ENCODE peak calls at places on chromosomes 12 and 14, in four cellular contexts. H is fibroblast of the aortic adventitia, E is kidney, R is hepatocyte. W is an unnamed sample.

GRCh38 chr12:21065845-21066244 is 65.1 kb upstream of the SLCO1B1 start:
- DNase-seq in H (peak; percentile 9), E (no peak), R (peak; percentile 11), W (peak; percentile 33)

GRCh38 chr12:24266982-24267381 is 317.5 kb upstream of the SOX5 start:
- DNase-seq in H (no peak), E (no peak), R (no peak), W (no peak)

GRCh38 chr14:99036594-99037293 is 235.3 kb downstream of the BCL11B start:
- DNase-seq in H (no peak), E (no peak), R (no peak), W (no peak)

GRCh38 chr12:40207551-40207950 is 17.2 kb upstream of the LRRK2 start:
- DNase-seq in H (no peak), E (no peak), R (no peak), W (no peak)

GRCh38 chr12:131014343-131014742 is 60.6 kb downstream of the ADGRD1 start:
- DNase-seq in H (no peak), E (no peak), R (no peak), W (no peak)

GRCh38 chr12:795305-795704 is 42.9 kb downstream of the WNK1 start:
- DNase-seq in H (no peak), E (no peak), R (no peak), W (no peak)

GRCh38 chr12:46744256-46744655 is 81.5 kb downstream of the SLC38A4 start:
- DNase-seq in H (no peak), E (no peak), R (no peak), W (no peak)

GRCh38 chr14:102183922-102184677 is 44.4 kb downstream of the WDR20 start:
- DNase-seq in H (no peak), E (peak; percentile 16), R (no peak), W (no peak)

GRCh38 chr14:26917086-26917485 is 319.3 kb upstream of the NOVA1 start:
- DNase-seq in H (peak; percentile 72), E (no peak), R (peak; percentile 40), W (peak; percentile 47)

GRCh38 chr12:107200394-107200793 is 107.0 kb upstream of the CRY1 start:
- DNase-seq in H (peak; percentile 57), E (no peak), R (peak; percentile 29), W (peak; percentile 58)

GRCh38 chr14:69506241-69506595 is 21.7 kb downstream of the PLEKHD1 start:
- DNase-seq in H (no peak), E (no peak), R (no peak), W (no peak)

GRCh38 chr12:117878598-117878997 is 90.2 kb downstream of the KSR2 start:
- DNase-seq in H (no peak), E (no peak), R (no peak), W (no peak)

GRCh38 chr14:33475623-33476022 is 475.3 kb downstream of the EGLN3 start:
- DNase-seq in H (peak; percentile 18), E (no peak), R (peak; percentile 44), W (peak; percentile 49)

GRCh38 chr14:87628129-87628528 is 364.9 kb downstream of the GALC start:
- DNase-seq in H (peak; percentile 89), E (no peak), R (peak; percentile 86), W (peak; percentile 78)

GRCh38 chr12:5191803-5192538 is 148.3 kb downstream of the KCNA5 start:
- DNase-seq in H (no peak), E (no peak), R (no peak), W (no peak)

GRCh38 chr12:54040148-54040494 is 7.3 kb downstream of the HOXC5 start:
- DNase-seq in H (no peak), E (peak; percentile 29), R (no peak), W (no peak)

GRCh38 chr12:128639089-128639488 is 184.7 kb downstream of the SLC15A4 start:
- DNase-seq in H (no peak), E (no peak), R (no peak), W (no peak)

GRCh38 chr12:2890388-2891239 is at the start of gene TULP3:
- DNase-seq in H (peak; percentile 97), E (peak; percentile 100), R (peak; percentile 99), W (peak; percentile 98)

GRCh38 chr14:87805315-87805723 is 187.7 kb downstream of the GALC start:
- DNase-seq in H (peak; percentile 52), E (no peak), R (peak; percentile 50), W (peak; percentile 1)

GRCh38 chr12:63149884-63150254 is 1.1 kb downstream of the AVPR1A start:
- DNase-seq in H (no peak), E (peak; percentile 60), R (no peak), W (no peak)

GRCh38 chr12:72207756-72208155 is 64.4 kb upstream of the TRHDE start:
- DNase-seq in H (no peak), E (no peak), R (no peak), W (no peak)

GRCh38 chr12:56162468-56163290 is 4.5 kb downstream of the MYL6 start:
- DNase-seq in H (no peak), E (no peak), R (no peak), W (no peak)

GRCh38 chr14:81727243-81727642 is 193.6 kb upstream of the SEL1L start:
- DNase-seq in H (no peak), E (no peak), R (peak; percentile 68), W (peak; percentile 16)

GRCh38 chr14:80077262-80077661 is 134.0 kb downstream of the DIO2 start:
- DNase-seq in H (peak; percentile 34), E (no peak), R (no peak), W (no peak)

GRCh38 chr14:103712633-103713247 is 2.5 kb downstream of the XRCC3 start:
- DNase-seq in H (no peak), E (no peak), R (no peak), W (no peak)

GRCh38 chr12:113221181-113221996 is at the start of gene TPCN1:
- DNase-seq in H (peak; percentile 100), E (peak; percentile 100), R (peak; percentile 100), W (peak; percentile 100)

GRCh38 chr12:113221997-113222729 is 899 bp downstream of the TPCN1 start:
- DNase-seq in H (no peak), E (peak; percentile 33), R (no peak), W (no peak)

GRCh38 chr12:113224955-113225354 is 3.7 kb downstream of the TPCN1 start:
- DNase-seq in H (no peak), E (peak; percentile 2), R (no peak), W (no peak)

GRCh38 chr12:113220593-113221180 is 577 bp upstream of the TPCN1 start:
- DNase-seq in H (no peak), E (no peak), R (no peak), W (peak; percentile 13)

DNA sequence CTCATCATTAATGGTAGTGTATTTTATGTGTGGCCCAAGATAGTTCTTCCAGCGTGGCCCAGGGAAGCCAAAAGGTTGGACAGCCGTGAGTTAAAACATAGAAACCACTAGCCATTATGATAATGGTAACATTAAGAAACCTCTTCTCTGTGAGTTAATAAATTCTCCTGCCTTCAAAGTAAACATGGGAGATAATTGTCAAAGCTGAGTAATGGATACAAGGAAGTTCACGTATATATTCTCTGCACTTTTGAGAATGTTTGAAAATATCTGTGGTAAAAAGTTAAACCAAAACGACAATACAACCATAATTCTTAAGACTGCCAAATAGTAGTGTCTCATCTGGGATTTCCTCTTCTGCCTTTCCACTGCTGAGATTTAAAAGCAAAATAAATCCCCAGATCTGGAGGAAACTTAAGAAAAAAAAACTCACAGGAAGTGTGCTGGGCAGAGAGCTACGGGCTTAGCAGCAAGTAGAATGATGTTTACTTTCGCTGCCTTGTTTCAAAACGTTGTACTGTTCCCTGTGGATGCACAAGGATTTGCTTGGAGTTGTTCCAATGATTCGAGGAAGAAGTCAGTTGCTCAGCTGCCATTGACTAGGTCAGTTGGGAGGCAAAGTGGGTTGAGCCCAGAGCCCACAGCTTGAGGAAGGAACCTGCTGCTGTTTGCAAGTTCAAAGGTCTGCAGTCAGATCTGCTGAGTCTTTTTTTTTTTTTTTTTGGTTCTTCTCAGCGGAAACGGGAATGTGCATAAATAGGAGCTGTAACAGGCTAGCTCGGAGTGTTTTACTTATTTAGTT is 1.7 kb downstream of the TPCN1 start:
- DNase-seq in H (peak; percentile 88), E (peak; percentile 89), R (peak; percentile 89), W (peak; percentile 91)
- TF ChIP-seq CTCF in H (peak; percentile 12), E (no peak), R (no peak), W (no peak)

GRCh38 chr12:100927825-100928224 is 133.2 kb downstream of the ANO4 start:
- DNase-seq in H (peak; percentile 51), E (no peak), R (no peak), W (peak; percentile 68)

GRCh38 chr12:100926669-100927248 is 132.2 kb downstream of the ANO4 start:
- DNase-seq in H (peak; percentile 45), E (no peak), R (peak; percentile 68), W (peak; percentile 33)
- TF ChIP-seq CTCF in H (peak; percentile 57), E (peak; percentile 8), R (peak; percentile 45), W (peak; percentile 59)

DNA sequence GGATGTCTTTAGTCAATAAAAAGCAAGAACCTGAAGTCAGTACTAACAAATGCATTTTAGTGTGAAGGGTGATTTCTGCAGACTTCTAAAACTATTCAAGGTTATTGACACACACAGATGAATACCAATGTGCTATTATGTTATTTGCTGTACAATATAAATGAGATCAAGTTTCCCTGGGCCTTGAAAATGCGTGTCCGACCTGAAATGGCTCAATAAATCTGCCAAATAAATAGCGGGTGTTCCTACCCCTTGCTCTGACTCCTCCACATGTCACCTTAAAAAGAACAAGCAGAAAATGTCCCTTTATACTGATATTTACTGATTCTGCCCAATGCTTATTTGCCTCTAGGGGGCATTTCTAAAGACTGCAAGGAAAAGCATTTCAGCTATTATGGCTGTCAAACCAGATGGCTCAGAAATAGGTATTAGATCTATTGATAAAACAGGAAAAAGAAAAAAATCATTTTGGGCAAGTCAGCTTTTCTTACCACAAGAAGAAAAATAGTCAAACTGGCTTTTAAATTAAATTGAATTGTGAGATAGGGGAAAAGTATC is 367.3 kb upstream of the KITLG start:
- DNase-seq in H (no peak), E (no peak), R (no peak), W (no peak)
- TF ChIP-seq CTCF in H (no peak), E (no peak), R (peak; percentile 13), W (peak; percentile 6)

DNA sequence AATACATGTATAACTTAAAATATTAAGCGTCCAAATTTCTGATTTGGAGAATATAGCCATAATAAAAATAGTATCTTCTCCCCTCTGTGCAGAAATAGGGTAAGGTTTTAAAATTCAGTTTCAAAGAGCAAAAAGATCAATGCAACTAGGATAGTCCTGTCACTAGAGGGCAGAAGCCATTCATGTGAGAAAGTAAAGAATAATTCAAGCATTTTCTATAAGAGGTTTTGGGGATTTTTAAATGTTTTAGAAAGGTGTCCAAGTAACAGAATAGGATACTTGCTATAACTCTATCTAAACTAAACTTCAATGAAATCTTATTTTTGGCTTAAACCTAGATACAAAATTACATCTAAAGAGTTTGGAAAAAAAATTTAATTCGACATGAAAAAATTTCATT is 50.3 kb downstream of the ADAMTS20 start:
- DNase-seq in H (peak; percentile 53), E (no peak), R (peak; percentile 21), W (peak; percentile 48)
- TF ChIP-seq CTCF in H (peak; percentile 63), E (peak; percentile 26), R (peak; percentile 69), W (peak; percentile 65)

GRCh38 chr12:45431153-45431552 is 215.3 kb downstream of the ANO6 start:
- DNase-seq in H (no peak), E (no peak), R (no peak), W (no peak)
- TF ChIP-seq CTCF in H (no peak), E (no peak), R (no peak), W (no peak)

GRCh38 chr12:123238330-123238682 is 5.1 kb downstream of the MTRFR start:
- DNase-seq in H (no peak), E (no peak), R (no peak), W (no peak)
- TF ChIP-seq CTCF in H (no peak), E (no peak), R (no peak), W (no peak)

GRCh38 chr14:31543969-31544799 is 17.0 kb upstream of the NUBPL start:
- DNase-seq in H (peak; percentile 16), E (no peak), R (no peak), W (peak; percentile 9)
- TF ChIP-seq CTCF in H (peak; percentile 45), E (peak; percentile 12), R (peak; percentile 28), W (peak; percentile 39)